ENCODE peak calls at places on chromosomes 16 and 17, in five cellular contexts. S is IMR-90, H is neural crest cell, A is GM23248, J is HT-29. F is an unnamed sample.

GRCh38 chr16:24116989-24117388 is 139.1 kb upstream of the CACNG3 start:
- DNase-seq in S (no peak), H (no peak), A (no peak), J (no peak), F (no peak)

GRCh38 chr16:84052071-84052622 is 9.6 kb upstream of the SLC38A8 start:
- DNase-seq in S (no peak), H (no peak), A (no peak), J (no peak), F (no peak)

GRCh38 chr17:50364061-50364458 is 8.9 kb downstream of the MRPL27 start:
- DNase-seq in S (no peak), H (no peak), A (no peak), J (no peak), F (no peak)

GRCh38 chr17:69506489-69506888 is 92.0 kb downstream of the MAP2K6 start:
- DNase-seq in S (no peak), H (no peak), A (peak; percentile 8), J (peak; percentile 31), F (no peak)

GRCh38 chr17:37060094-37060493 is 111.3 kb downstream of the AATF start:
- DNase-seq in S (peak; percentile 17), H (no peak), A (no peak), J (no peak), F (no peak)

GRCh38 chr17:72407336-72408121 is 286.7 kb downstream of the SOX9 start:
- DNase-seq in S (peak; percentile 99), H (no peak), A (peak; percentile 100), J (peak; percentile 87), F (peak; percentile 97)

GRCh38 chr17:66214893-66215528 is 14.2 kb downstream of the APOH start:
- DNase-seq in S (no peak), H (no peak), A (no peak), J (no peak), F (no peak)

GRCh38 chr16:69762843-69763556 is 868 bp downstream of the WWP2 start:
- DNase-seq in S (peak; percentile 49), H (no peak), A (peak; percentile 77), J (peak; percentile 48), F (peak; percentile 43)

GRCh38 chr17:57915532-57915931 is 39.7 kb downstream of the CUEDC1 start:
- DNase-seq in S (peak; percentile 28), H (no peak), A (no peak), J (no peak), F (no peak)

GRCh38 chr17:9865585-9865984 is 39.5 kb downstream of the RCVRN start:
- DNase-seq in S (no peak), H (no peak), A (peak; percentile 6), J (no peak), F (no peak)

GRCh38 chr16:69471121-69471520 is 46.7 kb downstream of the CYB5B start:
- DNase-seq in S (no peak), H (no peak), A (no peak), J (no peak), F (no peak)

GRCh38 chr16:88058817-88059216 is 107.6 kb downstream of the BANP start:
- DNase-seq in S (no peak), H (no peak), A (no peak), J (no peak), F (no peak)

F was measured in fibroblast of gingiva.